ENCODE peak calls at places on chromosomes 13 and 19, in eight cellular contexts. J is HFFc6; N is LHCN-M2; A is fibroblast of mammary gland; Y is tibial artery; O is neuronal stem cell; U is activated CD4-positive, alpha-beta T cell treated with anti-CD3 and anti-CD28 coated beads, Interleukin-2, amount 10 ng/mL, durations not matched to agents 7 days and 5 days; R is RPMI8226. D is an unnamed sample.

GRCh38 chr13:30745917-30746686 is 10.8 kb downstream of the ALOX5AP start:
- DNase-seq in J (no peak), N (peak), A (no peak), Y (no peak), O (no peak), U (no peak), R (no peak), D (no peak)

GRCh38 chr13:27259831-27260230 is 8.5 kb downstream of the RPL21 start:
- DNase-seq in J (no peak), N (no peak), A (no peak), Y (no peak), O (no peak), U (no peak), R (no peak), D (no peak)

GRCh38 chr13:60453490-60453889 is 56.5 kb downstream of the TDRD3 start:
- DNase-seq in J (no peak), N (peak), A (peak), Y (no peak), O (no peak), U (no peak), R (no peak), D (no peak)

GRCh38 chr19:54462713-54463530 is 656 bp downstream of the LENG9 start:
- DNase-seq in J (peak), N (peak), A (peak), Y (peak), O (peak), U (peak), R (peak), D (peak)

GRCh38 chr13:51707468-51707867 is 96.5 kb downstream of the DHRS12 start:
- DNase-seq in J (no peak), N (no peak), A (no peak), Y (no peak), O (no peak), U (no peak), R (no peak), D (no peak)

GRCh38 chr19:32869369-32870153 is at the start of gene SLC7A9:
- DNase-seq in J (no peak), N (no peak), A (no peak), Y (peak), O (no peak), U (no peak), R (no peak), D (no peak)

GRCh38 chr19:51653162-51653561 is 6.5 kb upstream of the SIGLEC14 start:
- DNase-seq in J (no peak), N (no peak), A (no peak), Y (no peak), O (no peak), U (no peak), R (no peak), D (no peak)

GRCh38 chr13:77789386-77789785 is 91.9 kb downstream of the SLAIN1 start:
- DNase-seq in J (no peak), N (no peak), A (peak), Y (no peak), O (no peak), U (no peak), R (no peak), D (no peak)